ENCODE peak calls at places on chromosome 13, in ten cellular contexts. A is IMR-90, P is adrenal gland, W is A549, T is heart left ventricle, K is suprapubic skin, D is transverse colon, E is H1, N is ovary, I is body of pancreas. R is an unnamed sample. For H3K4me1, the result is how much of the 10 kb centered on the place peaks cover.

GRCh38 chr13:105343134-105343806 is 1192.2 kb downstream of the EFNB2 start:
- DNase-seq in K (no peak), A (peak), N (no peak), E (no peak), T (no peak), W (no peak), I (no peak), P (no peak), D (no peak), R (no peak)

GRCh38 chr13:73335226-73335625 is 276.4 kb downstream of the KLF5 start:
- DNase-seq in P (no peak), E (no peak), K (no peak), D (no peak), I (no peak), N (no peak), W (peak), A (peak), T (no peak), R (no peak)

GRCh38 chr13:22451345-22451744 is 729.4 kb upstream of the SGCG start:
- DNase-seq in A (no peak), D (no peak), P (no peak), W (no peak), T (no peak), K (no peak), E (no peak), I (peak), N (no peak), R (no peak)

GRCh38 chr13:72390909-72391308 is 336.5 kb downstream of the MZT1 start:
- DNase-seq in K (no peak), W (no peak), E (no peak), I (no peak), T (no peak), P (peak), N (no peak), A (no peak), D (no peak), R (no peak)

GRCh38 chr13:37344051-37344450 is 238.6 kb upstream of the CSNK1A1L start:
- DNase-seq in T (no peak), D (no peak), E (no peak), P (no peak), K (no peak), W (no peak), I (no peak), A (no peak), N (no peak), R (no peak)

GRCh38 chr13:72463561-72463960 is 263.9 kb downstream of the MZT1 start:
- DNase-seq in A (no peak), W (no peak), N (no peak), K (no peak), D (peak), T (no peak), E (no peak), P (no peak), I (no peak), R (no peak)

GRCh38 chr13:109510036-109510435 is 276.3 kb downstream of the IRS2 start:
- DNase-seq in P (no peak), T (no peak), I (no peak), W (no peak), A (no peak), N (no peak), D (no peak), K (no peak), E (no peak), R (no peak)

GRCh38 chr13:32883501-32883900 is 132.7 kb upstream of the KL start:
- DNase-seq in N (no peak), D (no peak), T (no peak), K (no peak), A (peak), P (no peak), E (no peak), W (no peak), I (peak), R (no peak)

GRCh38 chr13:76894401-76895110 is 8.4 kb upstream of the KCTD12 start:
- DNase-seq in W (no peak), T (no peak), E (no peak), K (no peak), N (no peak), D (no peak), P (no peak), I (no peak), A (no peak), R (no peak)

GRCh38 chr13:24213932-24214331 is 53.4 kb downstream of the SPATA13 start:
- DNase-seq in D (no peak), W (no peak), T (no peak), K (no peak), P (peak), N (no peak), A (no peak), E (no peak), I (no peak), R (no peak)

GRCh38 chr13:43021926-43022670 is 1.3 kb upstream of the DNAJC15 start:
- DNase-seq in W (no peak), P (no peak), A (peak), I (no peak), E (no peak), K (no peak), D (no peak), N (no peak), T (no peak), R (no peak)

GRCh38 chr13:105312906-105313305 is 1222.6 kb downstream of the EFNB2 start:
- DNase-seq in E (no peak), W (no peak), N (no peak), I (no peak), K (no peak), D (no peak), A (no peak), T (no peak), P (no peak), R (no peak)

GRCh38 chr13:75889427-75889826 is 253.3 kb downstream of the LMO7 start:
- DNase-seq in A (no peak), I (no peak), K (no peak), N (no peak), E (peak), D (no peak), T (no peak), P (no peak), W (no peak), R (no peak)

GRCh38 chr13:55761986-55762385 is 1378.7 kb upstream of the PRR20A start:
- DNase-seq in K (no peak), E (no peak), I (no peak), P (no peak), A (no peak), W (no peak), D (no peak), T (no peak), N (no peak), R (no peak)

GRCh38 chr13:23801141-23801540 is 88.1 kb downstream of the MIPEP start:
- DNase-seq in P (no peak), E (no peak), W (no peak), A (no peak), N (no peak), T (no peak), I (no peak), K (no peak), D (no peak), R (no peak)

GRCh38 chr13:105193026-105193425 is 1342.4 kb downstream of the EFNB2 start:
- DNase-seq in I (no peak), W (no peak), N (no peak), P (no peak), T (no peak), E (no peak), K (no peak), A (no peak), D (no peak), R (no peak)

GRCh38 chr13:111129465-111130110 is 14.5 kb downstream of the ARHGEF7 start:
- DNase-seq in W (no peak), A (no peak), T (no peak), E (no peak), I (no peak), K (no peak), P (no peak), N (no peak), D (no peak), R (no peak)

GRCh38 chr13:25170554-25171107 is 1.5 kb downstream of the AMER2 start:
- DNase-seq in I (no peak), P (no peak), N (no peak), W (no peak), T (no peak), K (no peak), A (no peak), E (no peak), D (no peak), R (no peak)

GRCh38 chr13:30743319-30744055 is 8.1 kb downstream of the ALOX5AP start:
- DNase-seq in D (peak), N (peak), W (peak), T (no peak), I (peak), K (no peak), A (peak), P (peak), E (no peak), R (no peak)

GRCh38 chr13:45365558-45365885 is 24.5 kb upstream of the TPT1 start:
- DNase-seq in D (no peak), E (no peak), W (no peak), T (no peak), A (no peak), P (no peak), K (no peak), N (no peak), I (no peak), R (no peak)

GRCh38 chr13:73945371-73945770 is 188.8 kb downstream of the KLF12 start:
- DNase-seq in K (no peak), W (no peak), P (no peak), D (no peak), E (no peak), N (no peak), I (no peak), T (no peak), A (no peak), R (no peak)

GRCh38 chr13:84917252-84917878 is 881.9 kb downstream of the SLITRK6 start:
- DNase-seq in N (no peak), T (no peak), D (no peak), P (no peak), E (no peak), I (no peak), A (peak), W (no peak), K (no peak), R (no peak)

GRCh38 chr13:32737679-32738078 is 151.4 kb downstream of the PDS5B start:
- DNase-seq in I (no peak), A (no peak), W (no peak), D (no peak), E (no peak), K (no peak), N (no peak), P (no peak), T (no peak), R (no peak)

GRCh38 chr13:71880753-71881541 is 13.9 kb upstream of the DACH1 start:
- DNase-seq in P (no peak), D (no peak), N (no peak), I (no peak), A (no peak), T (no peak), K (no peak), W (no peak), E (no peak), R (no peak)

GRCh38 chr13:51342706-51343105 is 3.2 kb downstream of the SERPINE3 start:
- DNase-seq in P (no peak), W (no peak), I (no peak), K (no peak), D (no peak), E (no peak), A (peak), N (no peak), T (no peak), R (no peak)

GRCh38 chr13:26050568-26051230 is 1.1 kb downstream of the SHISA2 start:
- DNase-seq in A (no peak), T (no peak), E (no peak), N (no peak), P (no peak), D (no peak), K (no peak), I (peak), W (no peak), R (no peak)

GRCh38 chr13:50015263-50015662 is at the start of gene KCNRG:
- DNase-seq in A (peak), W (no peak), P (no peak), E (no peak), N (no peak), T (no peak), K (no peak), D (no peak), I (no peak), R (no peak)

GRCh38 chr13:99124695-99125334 is 75.8 kb upstream of the UBAC2 start:
- DNase-seq in E (no peak), D (no peak), I (no peak), N (no peak), P (no peak), T (no peak), K (no peak), W (peak), A (peak), R (no peak)

GRCh38 chr13:42703740-42704139 is 77.6 kb upstream of the FAM216B start:
- DNase-seq in D (no peak), N (no peak), I (no peak), W (no peak), E (no peak), A (no peak), T (no peak), K (no peak), P (no peak), R (no peak)

GRCh38 chr13:52025475-52026245 is 1.2 kb downstream of the UTP14C start:
- DNase-seq in I (peak), T (no peak), A (no peak), P (no peak), D (no peak), K (no peak), N (no peak), W (no peak), E (no peak), R (no peak)

GRCh38 chr13:97976551-97977375 is 23.3 kb downstream of the IPO5 start:
- DNase-seq in P (peak), E (no peak), N (peak), A (no peak), T (peak), I (no peak), W (no peak), D (peak), K (no peak), R (peak)
- TF ChIP-seq POLR2A in P (no peak), E (peak), N (no peak), A (peak), T (no peak), I (peak), W (peak), D (no peak), K (no peak), R (no peak)

GRCh38 chr13:27371932-27372331 is 52.5 kb upstream of the GTF3A start:
- DNase-seq in D (no peak), E (no peak), W (no peak), K (no peak), A (no peak), I (peak), N (no peak), T (no peak), P (no peak), R (no peak)
- H3K4me1 ChIP-seq in D (under half), E (under half), W (under half), K (under half), A (under half), I (half or more), N (under half), T (under half), P (under half), R (under half)

DNA sequence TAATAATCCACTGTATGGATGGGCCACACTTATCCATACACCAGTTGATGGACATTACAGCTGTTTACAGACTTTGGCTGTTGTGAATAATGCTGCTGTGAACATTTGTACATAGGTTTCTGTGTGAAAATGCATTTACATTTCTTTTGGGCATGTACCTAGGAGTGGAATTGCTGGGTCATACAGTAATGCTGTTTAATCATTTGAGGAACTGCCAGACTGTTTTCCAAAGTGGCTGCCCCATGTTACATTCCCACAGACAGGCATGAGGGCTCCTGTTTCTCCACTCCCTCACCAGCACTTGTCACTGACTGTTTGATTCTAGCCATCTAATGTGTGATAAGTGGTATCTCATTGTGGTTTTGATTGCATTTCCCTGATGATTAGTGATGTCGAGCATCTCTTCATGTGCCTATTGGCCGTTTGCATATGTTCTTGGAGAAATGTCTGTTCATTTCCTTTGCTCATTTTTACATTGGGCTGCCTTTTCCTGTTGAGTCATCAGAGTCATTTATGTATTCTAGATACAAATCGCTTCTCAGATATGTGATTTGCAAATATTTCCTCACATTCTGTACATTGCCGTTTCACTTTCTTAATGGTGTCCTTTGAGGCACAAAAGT is 12.8 kb downstream of the TMEM255B start:
- DNase-seq in K (no peak), A (peak), E (no peak), D (no peak), P (no peak), W (no peak), N (no peak), I (no peak), T (no peak), R (no peak)
- TF ChIP-seq POLR2A in K (no peak), A (no peak), E (no peak), D (no peak), P (no peak), W (no peak), N (no peak), I (no peak), T (no peak), R (no peak)

DNA sequence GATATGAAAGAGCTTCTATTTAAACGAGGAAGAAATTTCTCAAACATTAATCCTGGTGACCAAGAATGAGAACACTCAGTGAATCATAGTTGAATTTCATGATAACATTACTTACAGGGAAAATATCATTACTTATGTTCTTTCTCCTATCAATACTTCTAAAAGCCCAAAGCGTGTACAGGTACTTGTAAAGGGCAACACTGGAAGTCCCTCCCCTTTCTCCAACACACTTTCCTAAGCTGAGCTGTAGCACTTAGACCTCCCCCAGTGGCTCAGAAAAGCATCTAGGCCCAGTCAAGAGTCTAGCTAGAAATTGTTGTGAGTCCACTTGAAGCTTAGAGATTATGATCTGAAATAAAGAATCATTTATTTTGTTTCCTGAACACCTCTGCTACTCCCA is 150.7 kb downstream of the ABCC4 start:
- DNase-seq in W (no peak), I (no peak), T (no peak), N (no peak), A (no peak), P (no peak), D (no peak), E (no peak), K (no peak), R (no peak)
- H3K4me1 ChIP-seq in W (half or more), I (under half), T (under half), N (under half), A (under half), P (under half), D (under half), E (under half), K (under half), R (under half)

GRCh38 chr13:41263261-41263971 is at the start of gene MTRF1:
- DNase-seq in K (peak), T (peak), D (peak), I (peak), E (peak), P (peak), A (peak), N (peak), W (peak), R (peak)
- TF ChIP-seq POLR2A in K (no peak), T (peak), D (peak), I (peak), E (no peak), P (no peak), A (no peak), N (no peak), W (peak), R (peak)